ENCODE peak calls at places on chromosomes 16 and 17, in six cellular contexts. U is cardiac muscle cell; P is activated CD8-positive, alpha-beta memory T cell treated with anti-CD3 and anti-CD28 coated beads, Interleukin-2, amount 10 ng/mL, durations not matched to agents 7 days and 5 days; I is hepatocyte; H is EL; N is mucosa of gallbladder. K is an unnamed sample.

GRCh38 chr17:34850964-34851363 is 110.3 kb downstream of the CCT6B start:
- DNase-seq in U (no peak), P (no peak), N (no peak), H (no peak), I (no peak), K (no peak)

GRCh38 chr16:84225571-84225970 is 14.2 kb downstream of the KCNG4 start:
- DNase-seq in P (no peak), H (no peak), U (no peak), I (no peak), N (no peak), K (no peak)

GRCh38 chr17:76452102-76452645 is 778 bp downstream of the UBE2O start:
- DNase-seq in P (peak; percentile 47), I (no peak), N (no peak), U (no peak), H (peak; percentile 28), K (peak; percentile 26)

GRCh38 chr17:4785311-4786110 is 653 bp downstream of the VMO1 start:
- DNase-seq in H (no peak), I (no peak), P (no peak), N (no peak), U (no peak), K (no peak)

GRCh38 chr16:25260416-25260815 is 2.8 kb upstream of the ZKSCAN2 start:
- DNase-seq in P (no peak), N (no peak), H (peak; percentile 13), U (no peak), I (no peak), K (no peak)

GRCh38 chr17:2369039-2369438 is 31.7 kb downstream of the SGSM2 start:
- DNase-seq in H (no peak), N (no peak), U (no peak), P (no peak), I (no peak), K (no peak)

GRCh38 chr16:81263470-81264200 is 25.1 kb downstream of the BCO1 start:
- DNase-seq in U (no peak), I (no peak), H (no peak), P (no peak), N (peak; percentile 35), K (no peak)

GRCh38 chr17:54996441-54996840 is 27.9 kb downstream of the STXBP4 start:
- DNase-seq in N (no peak), U (no peak), P (no peak), I (no peak), H (no peak), K (no peak)

GRCh38 chr16:64077242-64077641 is 1044.6 kb downstream of the CDH11 start:
- DNase-seq in U (no peak), N (no peak), P (no peak), I (no peak), H (no peak), K (no peak)

GRCh38 chr17:48915459-48916282 is 7.5 kb downstream of the UBE2Z start:
- DNase-seq in P (peak; percentile 68), N (no peak), U (no peak), H (peak; percentile 92), I (peak; percentile 60), K (no peak)

GRCh38 chr16:20327444-20328041 is at the start of gene GP2:
- DNase-seq in N (peak; percentile 38), H (no peak), I (no peak), U (no peak), P (no peak), K (no peak)

GRCh38 chr17:47229535-47230443 is 20.6 kb downstream of the MYL4 start:
- DNase-seq in P (peak; percentile 84), I (peak; percentile 94), H (peak; percentile 94), N (peak; percentile 91), U (peak; percentile 90), K (peak; percentile 94)

GRCh38 chr16:4316732-4317461 is 1.0 kb downstream of the GLIS2 start:
- DNase-seq in U (no peak), H (peak; percentile 70), I (peak; percentile 56), N (no peak), P (no peak), K (peak; percentile 90)

GRCh38 chr17:30244853-30245385 is 9.4 kb upstream of the SLC6A4 start:
- DNase-seq in N (no peak), U (no peak), P (no peak), I (no peak), H (peak; percentile 91), K (no peak)

GRCh38 chr17:45425125-45425983 is 7.3 kb downstream of the ARHGAP27 start:
- DNase-seq in N (peak; percentile 87), H (peak; percentile 80), P (no peak), U (peak; percentile 78), I (peak; percentile 94), K (peak; percentile 94)

GRCh38 chr16:73210084-73210483 is 162.2 kb upstream of the ZFHX3 start:
- DNase-seq in N (no peak), H (no peak), I (no peak), U (no peak), P (no peak), K (no peak)

GRCh38 chr16:6341993-6342392 is 990.7 kb upstream of the RBFOX1 start:
- DNase-seq in I (no peak), U (no peak), H (no peak), N (no peak), P (no peak), K (no peak)

GRCh38 chr17:60327870-60328362 is 64.0 kb downstream of the USP32 start:
- DNase-seq in N (no peak), H (no peak), P (no peak), I (no peak), U (no peak), K (no peak)

GRCh38 chr16:89557230-89557935 is 3.1 kb upstream of the RPL13 start:
- DNase-seq in I (peak; percentile 83), N (peak; percentile 78), H (peak; percentile 64), P (peak; percentile 91), U (peak; percentile 83), K (peak; percentile 69)

GRCh38 chr16:19001788-19002187 is 18.1 kb downstream of the TMC7 start:
- DNase-seq in N (no peak), I (no peak), P (no peak), U (no peak), H (peak; percentile 75), K (no peak)

K was measured in thyroid gland.